ENCODE peak calls at places on chromosomes 5 and 9, in eight cellular contexts. One of them, this sample, is unnamed.

GRCh38 chr5:107997338-107997979 is 326.7 kb upstream of the EFNA5 start:
- DNase-seq in brain microvascular endothelial cell: no peak
- DNase-seq in Caco-2: no peak
- DNase-seq in cardiac fibroblast: peak
- DNase-seq in A549: no peak
- DNase-seq in mucosa of descending colon: no peak
- DNase-seq in CD8-positive, alpha-beta T cell: no peak
- DNase-seq in SK-N-SH: no peak
- DNase-seq in this sample: no peak

GRCh38 chr5:134568761-134569725 is 43.6 kb downstream of the JADE2 start:
- DNase-seq in brain microvascular endothelial cell: no peak
- DNase-seq in Caco-2: no peak
- DNase-seq in cardiac fibroblast: peak
- DNase-seq in A549: no peak
- DNase-seq in mucosa of descending colon: peak
- DNase-seq in CD8-positive, alpha-beta T cell: no peak
- DNase-seq in SK-N-SH: peak
- DNase-seq in this sample: no peak

GRCh38 chr5:116898917-116899316 is 324.3 kb upstream of the SEMA6A start:
- DNase-seq in brain microvascular endothelial cell: no peak
- DNase-seq in Caco-2: no peak
- DNase-seq in cardiac fibroblast: no peak
- DNase-seq in A549: no peak
- DNase-seq in mucosa of descending colon: no peak
- DNase-seq in CD8-positive, alpha-beta T cell: no peak
- DNase-seq in SK-N-SH: no peak
- DNase-seq in this sample: no peak

GRCh38 chr9:94862242-94862610 is 135.7 kb downstream of the AOPEP start:
- DNase-seq in brain microvascular endothelial cell: no peak
- DNase-seq in Caco-2: no peak
- DNase-seq in cardiac fibroblast: no peak
- DNase-seq in A549: no peak
- DNase-seq in mucosa of descending colon: no peak
- DNase-seq in CD8-positive, alpha-beta T cell: no peak
- DNase-seq in SK-N-SH: no peak
- DNase-seq in this sample: no peak

GRCh38 chr5:153592081-153592480 is 101.6 kb downstream of the GRIA1 start:
- DNase-seq in brain microvascular endothelial cell: no peak
- DNase-seq in Caco-2: no peak
- DNase-seq in cardiac fibroblast: no peak
- DNase-seq in A549: no peak
- DNase-seq in mucosa of descending colon: no peak
- DNase-seq in CD8-positive, alpha-beta T cell: no peak
- DNase-seq in SK-N-SH: no peak
- DNase-seq in this sample: no peak

GRCh38 chr9:72983056-72983455 is 30.2 kb upstream of the ALDH1A1 start:
- DNase-seq in brain microvascular endothelial cell: no peak
- DNase-seq in Caco-2: no peak
- DNase-seq in cardiac fibroblast: no peak
- DNase-seq in A549: no peak
- DNase-seq in mucosa of descending colon: no peak
- DNase-seq in CD8-positive, alpha-beta T cell: no peak
- DNase-seq in SK-N-SH: no peak
- DNase-seq in this sample: no peak

GRCh38 chr9:133609311-133610098 is at the start of gene FAM163B:
- DNase-seq in brain microvascular endothelial cell: peak
- DNase-seq in Caco-2: peak
- DNase-seq in cardiac fibroblast: peak
- DNase-seq in A549: peak
- DNase-seq in mucosa of descending colon: peak
- DNase-seq in CD8-positive, alpha-beta T cell: peak
- DNase-seq in SK-N-SH: peak
- DNase-seq in this sample: no peak

GRCh38 chr9:137786511-137786920 is 91.1 kb upstream of the CACNA1B start:
- DNase-seq in brain microvascular endothelial cell: peak
- DNase-seq in Caco-2: no peak
- DNase-seq in cardiac fibroblast: peak
- DNase-seq in A549: no peak
- DNase-seq in mucosa of descending colon: no peak
- DNase-seq in CD8-positive, alpha-beta T cell: no peak
- DNase-seq in SK-N-SH: no peak
- DNase-seq in this sample: no peak

GRCh38 chr5:112917453-112918005 is 4.5 kb downstream of the REEP5 start:
- DNase-seq in brain microvascular endothelial cell: no peak
- DNase-seq in Caco-2: peak
- DNase-seq in cardiac fibroblast: no peak
- DNase-seq in A549: no peak
- DNase-seq in mucosa of descending colon: no peak
- DNase-seq in CD8-positive, alpha-beta T cell: no peak
- DNase-seq in SK-N-SH: peak
- DNase-seq in this sample: no peak

GRCh38 chr5:980941-981340 is 27.7 kb upstream of the NKD2 start:
- DNase-seq in brain microvascular endothelial cell: no peak
- DNase-seq in Caco-2: peak
- DNase-seq in cardiac fibroblast: peak
- DNase-seq in A549: no peak
- DNase-seq in mucosa of descending colon: no peak
- DNase-seq in CD8-positive, alpha-beta T cell: no peak
- DNase-seq in SK-N-SH: no peak
- DNase-seq in this sample: no peak

GRCh38 chr5:983568-983967 is 25.0 kb upstream of the NKD2 start:
- DNase-seq in brain microvascular endothelial cell: no peak
- DNase-seq in Caco-2: no peak
- DNase-seq in cardiac fibroblast: no peak
- DNase-seq in A549: no peak
- DNase-seq in mucosa of descending colon: no peak
- DNase-seq in CD8-positive, alpha-beta T cell: no peak
- DNase-seq in SK-N-SH: no peak
- DNase-seq in this sample: no peak

GRCh38 chr5:983238-983524 is 25.4 kb upstream of the NKD2 start:
- DNase-seq in brain microvascular endothelial cell: no peak
- DNase-seq in Caco-2: no peak
- DNase-seq in cardiac fibroblast: no peak
- DNase-seq in A549: no peak
- DNase-seq in mucosa of descending colon: no peak
- DNase-seq in CD8-positive, alpha-beta T cell: no peak
- DNase-seq in SK-N-SH: no peak
- DNase-seq in this sample: no peak

GRCh38 chr5:981466-981865 is 27.1 kb upstream of the NKD2 start:
- DNase-seq in brain microvascular endothelial cell: no peak
- DNase-seq in Caco-2: no peak
- DNase-seq in cardiac fibroblast: no peak
- DNase-seq in A549: no peak
- DNase-seq in mucosa of descending colon: no peak
- DNase-seq in CD8-positive, alpha-beta T cell: no peak
- DNase-seq in SK-N-SH: no peak
- DNase-seq in this sample: no peak

GRCh38 chr5:982377-983237 is 26.0 kb upstream of the NKD2 start:
- DNase-seq in brain microvascular endothelial cell: no peak
- DNase-seq in Caco-2: peak
- DNase-seq in cardiac fibroblast: no peak
- DNase-seq in A549: peak
- DNase-seq in mucosa of descending colon: no peak
- DNase-seq in CD8-positive, alpha-beta T cell: no peak
- DNase-seq in SK-N-SH: peak
- DNase-seq in this sample: no peak
- TF ChIP-seq CTCF in brain microvascular endothelial cell: peak
- TF ChIP-seq CTCF in Caco-2: peak
- TF ChIP-seq CTCF in cardiac fibroblast: peak
- TF ChIP-seq CTCF in A549: peak
- TF ChIP-seq CTCF in mucosa of descending colon: no peak
- TF ChIP-seq CTCF in CD8-positive, alpha-beta T cell: no peak
- TF ChIP-seq CTCF in SK-N-SH: peak
- TF ChIP-seq CTCF in this sample: peak

GRCh38 chr9:101486693-101487442 is 46.8 kb upstream of the RNF20 start:
- DNase-seq in brain microvascular endothelial cell: no peak
- DNase-seq in Caco-2: peak
- DNase-seq in cardiac fibroblast: peak
- DNase-seq in A549: peak
- DNase-seq in mucosa of descending colon: peak
- DNase-seq in CD8-positive, alpha-beta T cell: no peak
- DNase-seq in SK-N-SH: peak
- DNase-seq in this sample: no peak
- H3K4me3 ChIP-seq in brain microvascular endothelial cell: peak
- H3K4me3 ChIP-seq in Caco-2: peak
- H3K4me3 ChIP-seq in cardiac fibroblast: peak
- H3K4me3 ChIP-seq in A549: peak
- H3K4me3 ChIP-seq in mucosa of descending colon: peak
- H3K4me3 ChIP-seq in CD8-positive, alpha-beta T cell: no peak
- H3K4me3 ChIP-seq in SK-N-SH: peak
- H3K4me3 ChIP-seq in this sample: peak

GRCh38 chr9:69745716-69746538 is 13.9 kb downstream of the PTAR1 start:
- DNase-seq in brain microvascular endothelial cell: no peak
- DNase-seq in Caco-2: no peak
- DNase-seq in cardiac fibroblast: peak
- DNase-seq in A549: no peak
- DNase-seq in mucosa of descending colon: no peak
- DNase-seq in CD8-positive, alpha-beta T cell: no peak
- DNase-seq in SK-N-SH: no peak
- DNase-seq in this sample: no peak
- TF ChIP-seq CTCF in brain microvascular endothelial cell: peak
- TF ChIP-seq CTCF in Caco-2: peak
- TF ChIP-seq CTCF in cardiac fibroblast: peak
- TF ChIP-seq CTCF in A549: peak
- TF ChIP-seq CTCF in mucosa of descending colon: no peak
- TF ChIP-seq CTCF in CD8-positive, alpha-beta T cell: no peak
- TF ChIP-seq CTCF in SK-N-SH: peak
- TF ChIP-seq CTCF in this sample: peak

DNA sequence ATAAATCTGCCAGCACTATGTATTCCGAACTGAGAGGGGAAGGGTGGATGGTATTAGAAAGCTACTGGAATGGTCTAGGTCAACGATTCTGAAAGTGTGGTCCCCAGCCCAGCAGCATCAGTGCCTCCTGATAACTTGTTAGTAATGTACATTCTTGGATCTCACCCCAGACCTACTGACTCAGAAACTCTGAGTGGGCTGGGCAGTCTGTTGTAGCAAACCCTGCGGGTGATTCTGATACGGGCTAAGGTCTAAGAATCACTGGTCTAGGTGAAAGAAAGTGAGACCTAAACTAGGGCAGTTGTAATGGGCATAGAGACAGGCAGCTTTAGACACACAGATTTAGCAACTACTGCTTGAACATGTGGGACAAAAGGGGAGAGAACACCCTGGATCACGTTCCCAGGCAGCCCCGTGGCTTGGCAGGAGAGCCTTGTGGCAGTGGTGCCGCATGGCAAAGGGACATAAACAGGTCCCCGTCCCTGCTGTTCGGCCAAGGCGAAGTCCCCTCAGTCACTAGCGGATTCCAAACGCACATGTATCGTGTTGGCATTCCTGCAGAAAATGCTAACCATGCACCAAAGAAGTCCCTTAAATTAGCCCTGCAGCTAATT is 216.3 kb downstream of the TTLL11 start:
- DNase-seq in brain microvascular endothelial cell: peak
- DNase-seq in Caco-2: no peak
- DNase-seq in cardiac fibroblast: peak
- DNase-seq in A549: no peak
- DNase-seq in mucosa of descending colon: no peak
- DNase-seq in CD8-positive, alpha-beta T cell: no peak
- DNase-seq in SK-N-SH: no peak
- DNase-seq in this sample: peak
- H3K4me3 ChIP-seq in brain microvascular endothelial cell: no peak
- H3K4me3 ChIP-seq in Caco-2: no peak
- H3K4me3 ChIP-seq in cardiac fibroblast: no peak
- H3K4me3 ChIP-seq in A549: no peak
- H3K4me3 ChIP-seq in mucosa of descending colon: no peak
- H3K4me3 ChIP-seq in CD8-positive, alpha-beta T cell: no peak
- H3K4me3 ChIP-seq in SK-N-SH: no peak
- H3K4me3 ChIP-seq in this sample: no peak

GRCh38 chr5:68727931-68728330 is 365.9 kb upstream of the SLC30A5 start:
- DNase-seq in brain microvascular endothelial cell: no peak
- DNase-seq in Caco-2: no peak
- DNase-seq in cardiac fibroblast: no peak
- DNase-seq in A549: no peak
- DNase-seq in mucosa of descending colon: no peak
- DNase-seq in CD8-positive, alpha-beta T cell: no peak
- DNase-seq in SK-N-SH: no peak
- DNase-seq in this sample: no peak

GRCh38 chr5:68725905-68726683 is 367.7 kb upstream of the SLC30A5 start:
- DNase-seq in brain microvascular endothelial cell: no peak
- DNase-seq in Caco-2: no peak
- DNase-seq in cardiac fibroblast: no peak
- DNase-seq in A549: no peak
- DNase-seq in mucosa of descending colon: no peak
- DNase-seq in CD8-positive, alpha-beta T cell: no peak
- DNase-seq in SK-N-SH: no peak
- DNase-seq in this sample: no peak

GRCh38 chr5:68722357-68722756 is 371.5 kb upstream of the SLC30A5 start:
- DNase-seq in brain microvascular endothelial cell: no peak
- DNase-seq in Caco-2: no peak
- DNase-seq in cardiac fibroblast: no peak
- DNase-seq in A549: no peak
- DNase-seq in mucosa of descending colon: no peak
- DNase-seq in CD8-positive, alpha-beta T cell: no peak
- DNase-seq in SK-N-SH: no peak
- DNase-seq in this sample: no peak
- TF ChIP-seq CTCF in brain microvascular endothelial cell: no peak
- TF ChIP-seq CTCF in Caco-2: no peak
- TF ChIP-seq CTCF in cardiac fibroblast: no peak
- TF ChIP-seq CTCF in A549: no peak
- TF ChIP-seq CTCF in mucosa of descending colon: no peak
- TF ChIP-seq CTCF in CD8-positive, alpha-beta T cell: no peak
- TF ChIP-seq CTCF in SK-N-SH: no peak
- TF ChIP-seq CTCF in this sample: no peak

DNA sequence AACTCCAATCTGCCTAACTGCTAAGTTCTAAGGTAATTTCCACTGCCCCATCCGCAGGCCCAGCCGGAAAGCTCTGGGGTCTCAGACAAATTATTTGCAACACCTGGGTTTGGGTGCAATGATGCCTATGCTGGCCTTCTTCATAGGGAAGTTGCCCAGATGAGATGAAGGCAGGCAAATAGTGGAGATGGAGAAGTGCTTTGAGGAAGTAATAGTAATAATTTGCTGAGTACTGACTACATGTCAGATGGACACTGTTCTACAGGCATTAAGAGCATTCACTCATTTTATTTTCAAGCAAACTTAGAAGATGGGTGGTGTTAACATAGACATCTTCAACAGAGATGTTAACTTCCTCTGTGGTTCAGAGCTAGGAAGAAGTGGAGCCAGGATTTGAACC is 3.8 kb downstream of the PCDH12 start:
- DNase-seq in brain microvascular endothelial cell: no peak
- DNase-seq in Caco-2: no peak
- DNase-seq in cardiac fibroblast: no peak
- DNase-seq in A549: no peak
- DNase-seq in mucosa of descending colon: no peak
- DNase-seq in CD8-positive, alpha-beta T cell: no peak
- DNase-seq in SK-N-SH: no peak
- DNase-seq in this sample: no peak
- H3K4me3 ChIP-seq in brain microvascular endothelial cell: no peak
- H3K4me3 ChIP-seq in Caco-2: no peak
- H3K4me3 ChIP-seq in cardiac fibroblast: no peak
- H3K4me3 ChIP-seq in A549: no peak
- H3K4me3 ChIP-seq in mucosa of descending colon: no peak
- H3K4me3 ChIP-seq in CD8-positive, alpha-beta T cell: no peak
- H3K4me3 ChIP-seq in SK-N-SH: no peak
- H3K4me3 ChIP-seq in this sample: no peak

This sample was measured in AG09309.